ENCODE peak calls at places on chromosomes 2 and 18, in five cellular contexts. T is epithelial cell of proximal tubule, W is NB4, X is AG10803, N is fibroblast of the aortic adventitia. R is an unnamed sample.

GRCh38 chr2:172985139-172985874 is 90.3 kb upstream of the MAP3K20 start:
- DNase-seq in T (no peak), W (peak), X (no peak), N (peak), R (no peak)

GRCh38 chr2:10963155-10963554 is 51.4 kb downstream of the KCNF1 start:
- DNase-seq in T (no peak), W (no peak), X (peak), N (no peak), R (peak)

GRCh38 chr18:11669271-11669947 is 19.7 kb upstream of the GNAL start:
- DNase-seq in T (no peak), W (no peak), X (no peak), N (no peak), R (no peak)

GRCh38 chr2:149422337-149422990 is 92.1 kb downstream of the LYPD6 start:
- DNase-seq in T (peak), W (no peak), X (peak), N (peak), R (no peak)

GRCh38 chr18:61528961-61529360 is 195.7 kb downstream of the CDH20 start:
- DNase-seq in T (peak), W (no peak), X (no peak), N (no peak), R (no peak)

GRCh38 chr18:48955528-48956261 is 4.9 kb upstream of the SMAD7 start:
- DNase-seq in T (no peak), W (no peak), X (peak), N (peak), R (no peak)

GRCh38 chr2:45119855-45120254 is 110.6 kb upstream of the SIX2 start:
- DNase-seq in T (peak), W (no peak), X (peak), N (peak), R (no peak)

GRCh38 chr2:135373702-135374101 is 157.3 kb downstream of the ZRANB3 start:
- DNase-seq in T (no peak), W (no peak), X (no peak), N (no peak), R (no peak)

GRCh38 chr2:223751012-223751411 is 86.4 kb downstream of the AP1S3 start:
- DNase-seq in T (no peak), W (no peak), X (peak), N (no peak), R (no peak)

GRCh38 chr2:189548686-189549439 is 31.7 kb downstream of the SLC40A1 start:
- DNase-seq in T (no peak), W (no peak), X (peak), N (no peak), R (no peak)

GRCh38 chr18:3230401-3231334 is 10.9 kb upstream of the MYOM1 start:
- DNase-seq in T (no peak), W (peak), X (no peak), N (no peak), R (no peak)

GRCh38 chr2:144496067-144496466 is 23.9 kb downstream of the ZEB2 start:
- DNase-seq in T (no peak), W (no peak), X (peak), N (peak), R (no peak)

DNA sequence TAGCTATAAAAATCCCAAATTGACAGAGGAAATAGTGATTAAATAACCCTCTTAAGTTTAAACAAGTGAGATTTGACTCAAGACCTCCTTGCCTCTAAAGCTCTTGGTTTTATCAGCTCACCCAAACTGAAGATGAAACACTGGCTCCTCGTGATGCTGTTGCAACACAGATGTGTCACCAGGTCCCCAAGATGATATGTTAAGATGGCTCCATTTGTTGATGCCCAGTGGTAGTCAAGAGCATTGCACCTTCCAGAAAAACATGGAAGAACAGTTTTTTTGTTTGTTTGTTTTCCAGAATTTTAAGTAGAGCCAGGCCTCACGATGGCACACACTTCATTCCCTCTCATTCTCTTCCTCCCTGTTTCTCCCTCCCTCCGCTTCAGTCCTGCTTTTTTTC is 399.8 kb downstream of the TXNL1 start:
- DNase-seq in T (no peak), W (peak), X (no peak), N (no peak), R (peak)
- TF ChIP-seq CTCF in T (peak), W (no peak), X (peak), N (peak), R (no peak)

GRCh38 chr2:231059756-231060155 is 3.1 kb downstream of the PSMD1 start:
- DNase-seq in T (no peak), W (no peak), X (peak), N (peak), R (no peak)

GRCh38 chr2:231052494-231053451 is 3.9 kb upstream of the PSMD1 start:
- DNase-seq in T (no peak), W (peak), X (peak), N (peak), R (peak)

GRCh38 chr2:231057590-231057989 is 923 bp downstream of the PSMD1 start:
- DNase-seq in T (no peak), W (no peak), X (peak), N (peak), R (no peak)

GRCh38 chr2:231058761-231059550 is 2.3 kb downstream of the PSMD1 start:
- DNase-seq in T (peak), W (no peak), X (peak), N (no peak), R (no peak)

GRCh38 chr2:231056453-231057416 is at the start of gene PSMD1:
- DNase-seq in T (peak), W (peak), X (peak), N (peak), R (peak)
- TF ChIP-seq CTCF in T (peak), W (peak), X (peak), N (peak), R (peak)

DNA sequence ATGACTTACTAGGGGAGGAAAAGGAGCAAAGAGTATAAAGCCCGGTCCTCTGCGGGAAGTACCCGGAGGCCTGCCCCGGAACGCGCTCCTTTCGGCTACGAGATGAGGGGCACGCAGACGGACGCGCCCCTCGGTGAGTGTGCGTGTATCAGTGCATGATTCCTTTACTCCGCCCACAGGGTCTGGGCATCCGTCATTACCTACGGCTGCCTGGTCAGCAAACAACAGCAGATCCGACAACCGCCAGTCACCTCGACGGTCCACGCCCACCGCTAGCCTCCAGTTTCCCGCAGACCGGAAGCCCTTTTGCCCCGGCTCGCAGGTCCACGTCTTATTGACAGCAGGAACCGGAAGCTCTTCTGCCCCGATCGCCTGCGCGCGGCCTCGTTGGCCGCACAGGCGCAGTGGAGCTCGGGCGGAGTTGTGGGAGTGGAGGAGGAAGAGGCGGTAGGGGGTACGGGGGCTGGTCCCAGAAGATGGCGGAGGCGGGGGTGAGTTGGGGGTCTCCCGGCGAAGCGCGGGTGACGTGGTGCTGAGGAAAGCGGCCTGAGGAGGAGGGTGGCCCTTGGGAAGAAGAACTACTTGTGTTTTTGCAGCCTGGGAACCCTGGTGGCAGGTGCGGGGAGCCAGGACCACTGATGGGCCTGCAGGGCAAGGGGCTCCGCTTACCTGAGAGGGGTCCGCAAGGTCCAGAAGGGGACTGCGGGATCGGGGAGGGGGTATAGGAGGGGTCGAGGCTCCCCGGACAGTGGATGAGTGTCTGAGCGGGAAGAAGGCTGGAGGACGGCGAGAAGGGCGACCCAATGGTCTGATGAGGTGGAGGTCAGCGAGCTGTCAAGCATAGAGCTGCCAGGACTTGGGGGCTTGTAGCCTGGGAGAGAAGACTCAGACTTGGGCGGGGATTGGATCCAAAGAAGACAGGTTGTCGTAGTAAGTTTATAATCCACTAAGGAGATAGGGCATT is at the start of gene INSIG2:
- DNase-seq in T (peak), W (peak), X (peak), N (peak), R (peak)
- TF ChIP-seq CTCF in T (peak), W (no peak), X (peak), N (peak), R (no peak)

DNA sequence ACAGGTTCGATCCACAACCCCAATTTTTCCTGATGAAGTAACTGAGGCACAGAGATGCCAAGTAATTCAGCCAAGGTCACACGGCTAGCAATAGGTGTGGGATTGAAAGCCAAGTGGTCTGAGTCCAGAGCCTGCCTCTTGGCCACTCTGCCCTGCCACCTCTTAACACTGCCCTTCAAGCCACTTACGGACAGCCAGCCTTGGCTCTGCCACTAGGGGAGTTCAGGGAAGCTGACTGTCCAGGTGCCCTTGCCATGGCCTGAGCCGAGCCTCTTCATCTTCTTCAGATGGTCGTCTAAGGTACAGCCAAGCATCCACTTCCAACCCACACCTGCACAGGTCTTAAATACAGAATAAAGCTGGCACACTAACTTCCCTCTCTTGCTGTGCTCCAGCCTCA is 99.3 kb upstream of the GPR45 start:
- DNase-seq in T (no peak), W (no peak), X (no peak), N (no peak), R (no peak)
- TF ChIP-seq CTCF in T (no peak), W (no peak), X (no peak), N (no peak), R (no peak)

GRCh38 chr2:168462543-168463045 is 6.5 kb downstream of the CERS6 start:
- DNase-seq in T (no peak), W (peak), X (no peak), N (no peak), R (no peak)

GRCh38 chr2:168461942-168462331 is 5.9 kb downstream of the CERS6 start:
- DNase-seq in T (no peak), W (no peak), X (no peak), N (no peak), R (no peak)

GRCh38 chr2:168461178-168461941 is 5.3 kb downstream of the CERS6 start:
- DNase-seq in T (no peak), W (no peak), X (no peak), N (no peak), R (no peak)

GRCh38 chr2:168459256-168459655 is 3.2 kb downstream of the CERS6 start:
- DNase-seq in T (no peak), W (no peak), X (no peak), N (no peak), R (no peak)

GRCh38 chr2:168460561-168460960 is 4.5 kb downstream of the CERS6 start:
- DNase-seq in T (no peak), W (no peak), X (no peak), N (no peak), R (no peak)
- TF ChIP-seq CTCF in T (no peak), W (no peak), X (no peak), N (no peak), R (no peak)

GRCh38 chr2:119474371-119475224 is 42.9 kb downstream of the TMEM37 start:
- DNase-seq in T (no peak), W (no peak), X (no peak), N (no peak), R (no peak)
- TF ChIP-seq CTCF in T (no peak), W (no peak), X (no peak), N (no peak), R (no peak)

GRCh38 chr2:2613279-2614199 is 282.5 kb upstream of the MYT1L start:
- DNase-seq in T (peak), W (no peak), X (peak), N (peak), R (peak)
- TF ChIP-seq CTCF in T (no peak), W (no peak), X (no peak), N (no peak), R (no peak)

GRCh38 chr18:76307293-76307690 is 187.8 kb downstream of the ZNF516 start:
- DNase-seq in T (no peak), W (no peak), X (no peak), N (no peak), R (no peak)

GRCh38 chr18:76306685-76307292 is 188.3 kb downstream of the ZNF516 start:
- DNase-seq in T (no peak), W (peak), X (no peak), N (no peak), R (no peak)
- TF ChIP-seq CTCF in T (peak), W (peak), X (no peak), N (no peak), R (no peak)

GRCh38 chr2:176157499-176158305 is 595 bp downstream of the HOXD3 start:
- DNase-seq in T (no peak), W (no peak), X (peak), N (no peak), R (no peak)
- TF ChIP-seq CTCF in T (no peak), W (no peak), X (no peak), N (no peak), R (no peak)

GRCh38 chr2:176872406-176872805 is 340.2 kb upstream of the HNRNPA3 start:
- DNase-seq in T (no peak), W (no peak), X (no peak), N (no peak), R (no peak)

GRCh38 chr2:176876493-176877103 is 336.0 kb upstream of the HNRNPA3 start:
- DNase-seq in T (no peak), W (no peak), X (no peak), N (no peak), R (no peak)

GRCh38 chr2:176873403-176873802 is 339.2 kb upstream of the HNRNPA3 start:
- DNase-seq in T (no peak), W (no peak), X (peak), N (peak), R (no peak)
- TF ChIP-seq CTCF in T (peak), W (peak), X (peak), N (peak), R (no peak)